ENCODE peak calls at places on chromosomes 12 and 14, in seven cellular contexts. One of them, this sample, is unnamed.
A peak's percentile ranks its signal among the peaks of the same experiment; 100 is the strongest.

GRCh38 chr12:77736219-77736965 is 94.3 kb upstream of the NAV3 start:
- DNase-seq in EH: no peak
- DNase-seq in glutamatergic neuron: no peak
- DNase-seq in stimulated activated CD4-positive, alpha-beta T cell treated with anti-CD3 and anti-CD28 coated beads, Interleukin-1b, Interleukin-23, amount 100 ng/mL, for 48 hours: no peak
- DNase-seq in CD8-positive, alpha-beta T cell: no peak
- DNase-seq in astrocyte of the spinal cord: no peak
- DNase-seq in HEK293T: no peak
- DNase-seq in this sample: no peak

GRCh38 chr12:71764587-71765321 is 10.1 kb downstream of the RAB21 start:
- DNase-seq in EH: no peak
- DNase-seq in glutamatergic neuron: no peak
- DNase-seq in stimulated activated CD4-positive, alpha-beta T cell treated with anti-CD3 and anti-CD28 coated beads, Interleukin-1b, Interleukin-23, amount 100 ng/mL, for 48 hours: no peak
- DNase-seq in CD8-positive, alpha-beta T cell: no peak
- DNase-seq in astrocyte of the spinal cord: no peak
- DNase-seq in HEK293T: no peak
- DNase-seq in this sample: no peak

GRCh38 chr12:15977999-15978398 is 66.9 kb downstream of the DERA start:
- DNase-seq in EH: no peak
- DNase-seq in glutamatergic neuron: no peak
- DNase-seq in stimulated activated CD4-positive, alpha-beta T cell treated with anti-CD3 and anti-CD28 coated beads, Interleukin-1b, Interleukin-23, amount 100 ng/mL, for 48 hours: no peak
- DNase-seq in CD8-positive, alpha-beta T cell: no peak
- DNase-seq in astrocyte of the spinal cord: no peak
- DNase-seq in HEK293T: no peak
- DNase-seq in this sample: no peak

GRCh38 chr12:52865090-52865944 is 16.5 kb upstream of the KRT78 start:
- DNase-seq in EH: peak; percentile 76
- DNase-seq in glutamatergic neuron: peak; percentile 88
- DNase-seq in stimulated activated CD4-positive, alpha-beta T cell treated with anti-CD3 and anti-CD28 coated beads, Interleukin-1b, Interleukin-23, amount 100 ng/mL, for 48 hours: peak; percentile 15
- DNase-seq in CD8-positive, alpha-beta T cell: no peak
- DNase-seq in astrocyte of the spinal cord: peak; percentile 66
- DNase-seq in HEK293T: peak; percentile 85
- DNase-seq in this sample: peak; percentile 75

GRCh38 chr12:88662093-88662492 is 81.8 kb upstream of the KITLG start:
- DNase-seq in EH: no peak
- DNase-seq in glutamatergic neuron: no peak
- DNase-seq in stimulated activated CD4-positive, alpha-beta T cell treated with anti-CD3 and anti-CD28 coated beads, Interleukin-1b, Interleukin-23, amount 100 ng/mL, for 48 hours: no peak
- DNase-seq in CD8-positive, alpha-beta T cell: no peak
- DNase-seq in astrocyte of the spinal cord: no peak
- DNase-seq in HEK293T: no peak
- DNase-seq in this sample: no peak

GRCh38 chr12:53224268-53224896 is 7.6 kb downstream of the RARG start:
- DNase-seq in EH: peak; percentile 41
- DNase-seq in glutamatergic neuron: no peak
- DNase-seq in stimulated activated CD4-positive, alpha-beta T cell treated with anti-CD3 and anti-CD28 coated beads, Interleukin-1b, Interleukin-23, amount 100 ng/mL, for 48 hours: no peak
- DNase-seq in CD8-positive, alpha-beta T cell: no peak
- DNase-seq in astrocyte of the spinal cord: no peak
- DNase-seq in HEK293T: no peak
- DNase-seq in this sample: no peak

GRCh38 chr14:36524874-36525745 is 5.1 kb upstream of the NKX2-1 start:
- DNase-seq in EH: peak; percentile 8
- DNase-seq in glutamatergic neuron: peak; percentile 89
- DNase-seq in stimulated activated CD4-positive, alpha-beta T cell treated with anti-CD3 and anti-CD28 coated beads, Interleukin-1b, Interleukin-23, amount 100 ng/mL, for 48 hours: no peak
- DNase-seq in CD8-positive, alpha-beta T cell: no peak
- DNase-seq in astrocyte of the spinal cord: no peak
- DNase-seq in HEK293T: peak; percentile 81
- DNase-seq in this sample: no peak

GRCh38 chr12:47812797-47813490 is 6.8 kb downstream of the HDAC7 start:
- DNase-seq in EH: peak; percentile 95
- DNase-seq in glutamatergic neuron: peak; percentile 75
- DNase-seq in stimulated activated CD4-positive, alpha-beta T cell treated with anti-CD3 and anti-CD28 coated beads, Interleukin-1b, Interleukin-23, amount 100 ng/mL, for 48 hours: peak; percentile 95
- DNase-seq in CD8-positive, alpha-beta T cell: peak; percentile 77
- DNase-seq in astrocyte of the spinal cord: peak; percentile 93
- DNase-seq in HEK293T: peak; percentile 58
- DNase-seq in this sample: peak; percentile 99

GRCh38 chr12:51393676-51394545 is 2.7 kb upstream of the GALNT6 start:
- DNase-seq in EH: peak; percentile 99
- DNase-seq in glutamatergic neuron: no peak
- DNase-seq in stimulated activated CD4-positive, alpha-beta T cell treated with anti-CD3 and anti-CD28 coated beads, Interleukin-1b, Interleukin-23, amount 100 ng/mL, for 48 hours: peak; percentile 66
- DNase-seq in CD8-positive, alpha-beta T cell: no peak
- DNase-seq in astrocyte of the spinal cord: peak; percentile 73
- DNase-seq in HEK293T: no peak
- DNase-seq in this sample: peak; percentile 7